ENCODE peak calls at places on chromosomes 11 and 22, in seven cellular contexts. One of them, this sample, is unnamed.

GRCh38 chr11:2898366-2899079 is 12.9 kb upstream of the CDKN1C start:
- DNase-seq in erythroblast: no peak
- DNase-seq in M059J: peak; percentile 93
- DNase-seq in mucosa of gallbladder: peak; percentile 80
- DNase-seq in NCI-H2171: no peak
- DNase-seq in AG04449: peak; percentile 58
- DNase-seq in activated naive CD8-positive, alpha-beta T cell treated with anti-CD3 and anti-CD28 coated beads for 36 hours: peak; percentile 66
- DNase-seq in this sample: peak; percentile 63

GRCh38 chr11:18466402-18466801 is 10.7 kb downstream of the LDHAL6A start:
- DNase-seq in erythroblast: no peak
- DNase-seq in M059J: no peak
- DNase-seq in mucosa of gallbladder: no peak
- DNase-seq in NCI-H2171: no peak
- DNase-seq in AG04449: no peak
- DNase-seq in activated naive CD8-positive, alpha-beta T cell treated with anti-CD3 and anti-CD28 coated beads for 36 hours: no peak
- DNase-seq in this sample: no peak

GRCh38 chr11:116579857-116580727 is 192.7 kb downstream of the BUD13 start:
- DNase-seq in erythroblast: no peak
- DNase-seq in M059J: no peak
- DNase-seq in mucosa of gallbladder: no peak
- DNase-seq in NCI-H2171: peak; percentile 40
- DNase-seq in AG04449: no peak
- DNase-seq in activated naive CD8-positive, alpha-beta T cell treated with anti-CD3 and anti-CD28 coated beads for 36 hours: no peak
- DNase-seq in this sample: no peak

GRCh38 chr11:73988227-73988626 is 5.6 kb upstream of the UCP2 start:
- DNase-seq in erythroblast: no peak
- DNase-seq in M059J: no peak
- DNase-seq in mucosa of gallbladder: no peak
- DNase-seq in NCI-H2171: no peak
- DNase-seq in AG04449: no peak
- DNase-seq in activated naive CD8-positive, alpha-beta T cell treated with anti-CD3 and anti-CD28 coated beads for 36 hours: no peak
- DNase-seq in this sample: no peak

GRCh38 chr11:129694538-129694937 is 121.1 kb upstream of the TMEM45B start:
- DNase-seq in erythroblast: no peak
- DNase-seq in M059J: no peak
- DNase-seq in mucosa of gallbladder: no peak
- DNase-seq in NCI-H2171: no peak
- DNase-seq in AG04449: no peak
- DNase-seq in activated naive CD8-positive, alpha-beta T cell treated with anti-CD3 and anti-CD28 coated beads for 36 hours: peak; percentile 7
- DNase-seq in this sample: peak; percentile 26

GRCh38 chr22:30420401-30421178 is 5.0 kb upstream of the MTFP1 start:
- DNase-seq in erythroblast: peak; percentile 37
- DNase-seq in M059J: peak; percentile 88
- DNase-seq in mucosa of gallbladder: no peak
- DNase-seq in NCI-H2171: no peak
- DNase-seq in AG04449: peak; percentile 46
- DNase-seq in activated naive CD8-positive, alpha-beta T cell treated with anti-CD3 and anti-CD28 coated beads for 36 hours: no peak
- DNase-seq in this sample: no peak

GRCh38 chr11:100759106-100759505 is 72.0 kb downstream of the ARHGAP42 start:
- DNase-seq in erythroblast: no peak
- DNase-seq in M059J: no peak
- DNase-seq in mucosa of gallbladder: no peak
- DNase-seq in NCI-H2171: no peak
- DNase-seq in AG04449: no peak
- DNase-seq in activated naive CD8-positive, alpha-beta T cell treated with anti-CD3 and anti-CD28 coated beads for 36 hours: no peak
- DNase-seq in this sample: no peak

GRCh38 chr11:30106222-30106621 is 89.4 kb upstream of the KCNA4 start:
- DNase-seq in erythroblast: no peak
- DNase-seq in M059J: no peak
- DNase-seq in mucosa of gallbladder: no peak
- DNase-seq in NCI-H2171: no peak
- DNase-seq in AG04449: no peak
- DNase-seq in activated naive CD8-positive, alpha-beta T cell treated with anti-CD3 and anti-CD28 coated beads for 36 hours: no peak
- DNase-seq in this sample: no peak

GRCh38 chr11:133808393-133809140 is 36.7 kb downstream of the SPATA19 start:
- DNase-seq in erythroblast: no peak
- DNase-seq in M059J: no peak
- DNase-seq in mucosa of gallbladder: no peak
- DNase-seq in NCI-H2171: no peak
- DNase-seq in AG04449: no peak
- DNase-seq in activated naive CD8-positive, alpha-beta T cell treated with anti-CD3 and anti-CD28 coated beads for 36 hours: no peak
- DNase-seq in this sample: no peak

GRCh38 chr22:48719978-48720661 is 1107.6 kb downstream of the BRD1 start:
- DNase-seq in erythroblast: no peak
- DNase-seq in M059J: no peak
- DNase-seq in mucosa of gallbladder: no peak
- DNase-seq in NCI-H2171: no peak
- DNase-seq in AG04449: no peak
- DNase-seq in activated naive CD8-positive, alpha-beta T cell treated with anti-CD3 and anti-CD28 coated beads for 36 hours: no peak
- DNase-seq in this sample: no peak

GRCh38 chr11:93663021-93663420 is 1.5 kb downstream of the CEP295 start:
- DNase-seq in erythroblast: peak; percentile 7
- DNase-seq in M059J: no peak
- DNase-seq in mucosa of gallbladder: no peak
- DNase-seq in NCI-H2171: no peak
- DNase-seq in AG04449: no peak
- DNase-seq in activated naive CD8-positive, alpha-beta T cell treated with anti-CD3 and anti-CD28 coated beads for 36 hours: no peak
- DNase-seq in this sample: no peak

GRCh38 chr11:70434813-70435300 is 36.5 kb downstream of the CTTN start:
- DNase-seq in erythroblast: no peak
- DNase-seq in M059J: no peak
- DNase-seq in mucosa of gallbladder: no peak
- DNase-seq in NCI-H2171: no peak
- DNase-seq in AG04449: no peak
- DNase-seq in activated naive CD8-positive, alpha-beta T cell treated with anti-CD3 and anti-CD28 coated beads for 36 hours: no peak
- DNase-seq in this sample: no peak

GRCh38 chr11:117633976-117634755 is 162.8 kb downstream of the DSCAML1 start:
- DNase-seq in erythroblast: no peak
- DNase-seq in M059J: no peak
- DNase-seq in mucosa of gallbladder: no peak
- DNase-seq in NCI-H2171: no peak
- DNase-seq in AG04449: no peak
- DNase-seq in activated naive CD8-positive, alpha-beta T cell treated with anti-CD3 and anti-CD28 coated beads for 36 hours: no peak
- DNase-seq in this sample: no peak

GRCh38 chr22:29342177-29342576 is 26.7 kb upstream of the RASL10A start:
- DNase-seq in erythroblast: no peak
- DNase-seq in M059J: no peak
- DNase-seq in mucosa of gallbladder: no peak
- DNase-seq in NCI-H2171: no peak
- DNase-seq in AG04449: no peak
- DNase-seq in activated naive CD8-positive, alpha-beta T cell treated with anti-CD3 and anti-CD28 coated beads for 36 hours: no peak
- DNase-seq in this sample: no peak

GRCh38 chr11:887589-887988 is 23.0 kb downstream of the CHID1 start:
- DNase-seq in erythroblast: no peak
- DNase-seq in M059J: no peak
- DNase-seq in mucosa of gallbladder: no peak
- DNase-seq in NCI-H2171: no peak
- DNase-seq in AG04449: no peak
- DNase-seq in activated naive CD8-positive, alpha-beta T cell treated with anti-CD3 and anti-CD28 coated beads for 36 hours: no peak
- DNase-seq in this sample: no peak

GRCh38 chr22:44130076-44130711 is 50.5 kb upstream of the PARVG start:
- DNase-seq in erythroblast: no peak
- DNase-seq in M059J: no peak
- DNase-seq in mucosa of gallbladder: no peak
- DNase-seq in NCI-H2171: peak; percentile 45
- DNase-seq in AG04449: no peak
- DNase-seq in activated naive CD8-positive, alpha-beta T cell treated with anti-CD3 and anti-CD28 coated beads for 36 hours: no peak
- DNase-seq in this sample: no peak

GRCh38 chr11:126716456-126717083 is 284.0 kb downstream of the KIRREL3 start:
- DNase-seq in erythroblast: peak; percentile 4
- DNase-seq in M059J: peak; percentile 60
- DNase-seq in mucosa of gallbladder: peak; percentile 35
- DNase-seq in NCI-H2171: peak; percentile 15
- DNase-seq in AG04449: no peak
- DNase-seq in activated naive CD8-positive, alpha-beta T cell treated with anti-CD3 and anti-CD28 coated beads for 36 hours: peak; percentile 15
- DNase-seq in this sample: peak; percentile 55

GRCh38 chr22:42366815-42367581 is 65.2 kb downstream of the NFAM1 start:
- DNase-seq in erythroblast: no peak
- DNase-seq in M059J: no peak
- DNase-seq in mucosa of gallbladder: peak; percentile 48
- DNase-seq in NCI-H2171: no peak
- DNase-seq in AG04449: no peak
- DNase-seq in activated naive CD8-positive, alpha-beta T cell treated with anti-CD3 and anti-CD28 coated beads for 36 hours: no peak
- DNase-seq in this sample: peak; percentile 28

GRCh38 chr11:102144357-102145342 is 34.4 kb downstream of the YAP1 start:
- DNase-seq in erythroblast: no peak
- DNase-seq in M059J: peak; percentile 66
- DNase-seq in mucosa of gallbladder: no peak
- DNase-seq in NCI-H2171: no peak
- DNase-seq in AG04449: no peak
- DNase-seq in activated naive CD8-positive, alpha-beta T cell treated with anti-CD3 and anti-CD28 coated beads for 36 hours: no peak
- DNase-seq in this sample: peak; percentile 15

GRCh38 chr11:68150029-68150428 is 28.8 kb upstream of the CHKA start:
- DNase-seq in erythroblast: peak; percentile 27
- DNase-seq in M059J: peak; percentile 89
- DNase-seq in mucosa of gallbladder: no peak
- DNase-seq in NCI-H2171: no peak
- DNase-seq in AG04449: no peak
- DNase-seq in activated naive CD8-positive, alpha-beta T cell treated with anti-CD3 and anti-CD28 coated beads for 36 hours: no peak
- DNase-seq in this sample: no peak

GRCh38 chr11:105790841-105791240 is 181.0 kb downstream of the GRIA4 start:
- DNase-seq in erythroblast: no peak
- DNase-seq in M059J: no peak
- DNase-seq in mucosa of gallbladder: no peak
- DNase-seq in NCI-H2171: no peak
- DNase-seq in AG04449: no peak
- DNase-seq in activated naive CD8-positive, alpha-beta T cell treated with anti-CD3 and anti-CD28 coated beads for 36 hours: no peak
- DNase-seq in this sample: no peak

GRCh38 chr11:1230456-1231395 is 7.9 kb downstream of the MUC5B start:
- DNase-seq in erythroblast: no peak
- DNase-seq in M059J: no peak
- DNase-seq in mucosa of gallbladder: no peak
- DNase-seq in NCI-H2171: no peak
- DNase-seq in AG04449: no peak
- DNase-seq in activated naive CD8-positive, alpha-beta T cell treated with anti-CD3 and anti-CD28 coated beads for 36 hours: no peak
- DNase-seq in this sample: peak; percentile 8

GRCh38 chr22:25420471-25420924 is 144.0 kb upstream of the GRK3 start:
- DNase-seq in erythroblast: no peak
- DNase-seq in M059J: no peak
- DNase-seq in mucosa of gallbladder: no peak
- DNase-seq in NCI-H2171: peak; percentile 33
- DNase-seq in AG04449: no peak
- DNase-seq in activated naive CD8-positive, alpha-beta T cell treated with anti-CD3 and anti-CD28 coated beads for 36 hours: no peak
- DNase-seq in this sample: no peak

GRCh38 chr11:37449146-37449545 is 851.1 kb upstream of the RAG2 start:
- DNase-seq in erythroblast: no peak
- DNase-seq in M059J: peak; percentile 51
- DNase-seq in mucosa of gallbladder: no peak
- DNase-seq in NCI-H2171: peak; percentile 6
- DNase-seq in AG04449: peak; percentile 16
- DNase-seq in activated naive CD8-positive, alpha-beta T cell treated with anti-CD3 and anti-CD28 coated beads for 36 hours: no peak
- DNase-seq in this sample: no peak

GRCh38 chr22:44180706-44181032 is at the start of gene PARVG:
- DNase-seq in erythroblast: peak; percentile 10
- DNase-seq in M059J: no peak
- DNase-seq in mucosa of gallbladder: no peak
- DNase-seq in NCI-H2171: no peak
- DNase-seq in AG04449: no peak
- DNase-seq in activated naive CD8-positive, alpha-beta T cell treated with anti-CD3 and anti-CD28 coated beads for 36 hours: peak; percentile 38
- DNase-seq in this sample: peak; percentile 30

GRCh38 chr11:95338430-95338991 is 107.5 kb upstream of the SESN3 start:
- DNase-seq in erythroblast: peak; percentile 19
- DNase-seq in M059J: peak; percentile 6
- DNase-seq in mucosa of gallbladder: peak; percentile 69
- DNase-seq in NCI-H2171: peak; percentile 74
- DNase-seq in AG04449: no peak
- DNase-seq in activated naive CD8-positive, alpha-beta T cell treated with anti-CD3 and anti-CD28 coated beads for 36 hours: peak; percentile 22
- DNase-seq in this sample: peak; percentile 34

GRCh38 chr11:5234390-5234834 is at the start of gene HBD:
- DNase-seq in erythroblast: peak; percentile 74
- DNase-seq in M059J: peak; percentile 55
- DNase-seq in mucosa of gallbladder: no peak
- DNase-seq in NCI-H2171: no peak
- DNase-seq in AG04449: peak; percentile 10
- DNase-seq in activated naive CD8-positive, alpha-beta T cell treated with anti-CD3 and anti-CD28 coated beads for 36 hours: no peak
- DNase-seq in this sample: no peak

GRCh38 chr11:35151241-35151640 is 12.3 kb downstream of the CD44 start:
- DNase-seq in erythroblast: no peak
- DNase-seq in M059J: peak; percentile 69
- DNase-seq in mucosa of gallbladder: no peak
- DNase-seq in NCI-H2171: no peak
- DNase-seq in AG04449: no peak
- DNase-seq in activated naive CD8-positive, alpha-beta T cell treated with anti-CD3 and anti-CD28 coated beads for 36 hours: no peak
- DNase-seq in this sample: no peak

GRCh38 chr11:127017482-127017881 is 16.9 kb upstream of the KIRREL3 start:
- DNase-seq in erythroblast: no peak
- DNase-seq in M059J: peak; percentile 93
- DNase-seq in mucosa of gallbladder: peak; percentile 37
- DNase-seq in NCI-H2171: no peak
- DNase-seq in AG04449: peak; percentile 63
- DNase-seq in activated naive CD8-positive, alpha-beta T cell treated with anti-CD3 and anti-CD28 coated beads for 36 hours: no peak
- DNase-seq in this sample: no peak

GRCh38 chr11:39990413-39990812 is 1469.0 kb downstream of the LRRC4C start:
- DNase-seq in erythroblast: no peak
- DNase-seq in M059J: no peak
- DNase-seq in mucosa of gallbladder: no peak
- DNase-seq in NCI-H2171: no peak
- DNase-seq in AG04449: no peak
- DNase-seq in activated naive CD8-positive, alpha-beta T cell treated with anti-CD3 and anti-CD28 coated beads for 36 hours: no peak
- DNase-seq in this sample: no peak

GRCh38 chr11:105092255-105093239 is 47.0 kb downstream of the CARD18 start:
- DNase-seq in erythroblast: no peak
- DNase-seq in M059J: peak; percentile 91
- DNase-seq in mucosa of gallbladder: no peak
- DNase-seq in NCI-H2171: no peak
- DNase-seq in AG04449: no peak
- DNase-seq in activated naive CD8-positive, alpha-beta T cell treated with anti-CD3 and anti-CD28 coated beads for 36 hours: no peak
- DNase-seq in this sample: no peak

GRCh38 chr11:44858796-44859527 is 91.7 kb downstream of the TP53I11 start:
- DNase-seq in erythroblast: no peak
- DNase-seq in M059J: no peak
- DNase-seq in mucosa of gallbladder: no peak
- DNase-seq in NCI-H2171: no peak
- DNase-seq in AG04449: no peak
- DNase-seq in activated naive CD8-positive, alpha-beta T cell treated with anti-CD3 and anti-CD28 coated beads for 36 hours: no peak
- DNase-seq in this sample: no peak

GRCh38 chr11:130782361-130783221 is 133.7 kb downstream of the SNX19 start:
- DNase-seq in erythroblast: no peak
- DNase-seq in M059J: peak; percentile 83
- DNase-seq in mucosa of gallbladder: peak; percentile 14
- DNase-seq in NCI-H2171: no peak
- DNase-seq in AG04449: no peak
- DNase-seq in activated naive CD8-positive, alpha-beta T cell treated with anti-CD3 and anti-CD28 coated beads for 36 hours: no peak
- DNase-seq in this sample: no peak

GRCh38 chr11:32353884-32354283 is 81.5 kb downstream of the WT1 start:
- DNase-seq in erythroblast: no peak
- DNase-seq in M059J: peak; percentile 84
- DNase-seq in mucosa of gallbladder: no peak
- DNase-seq in NCI-H2171: no peak
- DNase-seq in AG04449: no peak
- DNase-seq in activated naive CD8-positive, alpha-beta T cell treated with anti-CD3 and anti-CD28 coated beads for 36 hours: no peak
- DNase-seq in this sample: no peak

GRCh38 chr22:46063861-46064235 is 86.5 kb upstream of the PPARA start:
- DNase-seq in erythroblast: no peak
- DNase-seq in M059J: peak; percentile 59
- DNase-seq in mucosa of gallbladder: no peak
- DNase-seq in NCI-H2171: no peak
- DNase-seq in AG04449: no peak
- DNase-seq in activated naive CD8-positive, alpha-beta T cell treated with anti-CD3 and anti-CD28 coated beads for 36 hours: no peak
- DNase-seq in this sample: peak; percentile 21

GRCh38 chr11:59011672-59012071 is 72.4 kb downstream of the GLYATL1 start:
- DNase-seq in erythroblast: no peak
- DNase-seq in M059J: no peak
- DNase-seq in mucosa of gallbladder: no peak
- DNase-seq in NCI-H2171: no peak
- DNase-seq in AG04449: no peak
- DNase-seq in activated naive CD8-positive, alpha-beta T cell treated with anti-CD3 and anti-CD28 coated beads for 36 hours: no peak
- DNase-seq in this sample: no peak

GRCh38 chr11:92453055-92453454 is 228.4 kb downstream of the FAT3 start:
- DNase-seq in erythroblast: no peak
- DNase-seq in M059J: peak; percentile 75
- DNase-seq in mucosa of gallbladder: no peak
- DNase-seq in NCI-H2171: no peak
- DNase-seq in AG04449: peak; percentile 23
- DNase-seq in activated naive CD8-positive, alpha-beta T cell treated with anti-CD3 and anti-CD28 coated beads for 36 hours: no peak
- DNase-seq in this sample: no peak

GRCh38 chr11:64461081-64461480 is 102.1 kb downstream of the RPS6KA4 start:
- DNase-seq in erythroblast: no peak
- DNase-seq in M059J: no peak
- DNase-seq in mucosa of gallbladder: no peak
- DNase-seq in NCI-H2171: no peak
- DNase-seq in AG04449: no peak
- DNase-seq in activated naive CD8-positive, alpha-beta T cell treated with anti-CD3 and anti-CD28 coated beads for 36 hours: no peak
- DNase-seq in this sample: no peak

This sample was measured in transverse colon.